ENCODE peak calls at places on chromosomes 16 and 17, in seven cellular contexts. One of them, this sample, is unnamed.

GRCh38 chr17:29054835-29055234 is 11.9 kb downstream of the PIPOX start:
- DNase-seq in transverse colon: no peak
- DNase-seq in IMR-90: no peak
- DNase-seq in brain microvascular endothelial cell: no peak
- DNase-seq in nephron progenitor cell: peak; percentile 70
- DNase-seq in choroid plexus epithelial cell: no peak
- DNase-seq in cardiac fibroblast: no peak
- DNase-seq in this sample: no peak

GRCh38 chr16:27320261-27321012 is 6.7 kb downstream of the IL4R start:
- DNase-seq in transverse colon: no peak
- DNase-seq in IMR-90: no peak
- DNase-seq in brain microvascular endothelial cell: no peak
- DNase-seq in nephron progenitor cell: no peak
- DNase-seq in choroid plexus epithelial cell: no peak
- DNase-seq in cardiac fibroblast: no peak
- DNase-seq in this sample: no peak

GRCh38 chr17:7835818-7836595 is 2.0 kb downstream of the KDM6B start:
- DNase-seq in transverse colon: peak; percentile 81
- DNase-seq in IMR-90: peak; percentile 58
- DNase-seq in brain microvascular endothelial cell: peak; percentile 36
- DNase-seq in nephron progenitor cell: peak; percentile 69
- DNase-seq in choroid plexus epithelial cell: peak; percentile 69
- DNase-seq in cardiac fibroblast: peak; percentile 59
- DNase-seq in this sample: no peak

GRCh38 chr16:47727131-47727530 is 266.0 kb downstream of the PHKB start:
- DNase-seq in transverse colon: no peak
- DNase-seq in IMR-90: no peak
- DNase-seq in brain microvascular endothelial cell: no peak
- DNase-seq in nephron progenitor cell: no peak
- DNase-seq in choroid plexus epithelial cell: no peak
- DNase-seq in cardiac fibroblast: no peak
- DNase-seq in this sample: no peak

GRCh38 chr17:67376892-67377726 is at the start of gene PITPNC1:
- DNase-seq in transverse colon: peak; percentile 87
- DNase-seq in IMR-90: peak; percentile 86
- DNase-seq in brain microvascular endothelial cell: peak; percentile 79
- DNase-seq in nephron progenitor cell: peak; percentile 88
- DNase-seq in choroid plexus epithelial cell: peak; percentile 86
- DNase-seq in cardiac fibroblast: peak; percentile 88
- DNase-seq in this sample: no peak

GRCh38 chr16:30017277-30017656 is 5.7 kb upstream of the C16orf92 start:
- DNase-seq in transverse colon: no peak
- DNase-seq in IMR-90: no peak
- DNase-seq in brain microvascular endothelial cell: no peak
- DNase-seq in nephron progenitor cell: no peak
- DNase-seq in choroid plexus epithelial cell: no peak
- DNase-seq in cardiac fibroblast: no peak
- DNase-seq in this sample: no peak

GRCh38 chr17:9402590-9403199 is 172.9 kb downstream of the STX8 start:
- DNase-seq in transverse colon: peak; percentile 25
- DNase-seq in IMR-90: peak; percentile 23
- DNase-seq in brain microvascular endothelial cell: peak; percentile 25
- DNase-seq in nephron progenitor cell: peak; percentile 26
- DNase-seq in choroid plexus epithelial cell: peak; percentile 63
- DNase-seq in cardiac fibroblast: peak; percentile 62
- DNase-seq in this sample: no peak

GRCh38 chr17:4509402-4509801 is 10.7 kb downstream of the SPNS2 start:
- DNase-seq in transverse colon: no peak
- DNase-seq in IMR-90: no peak
- DNase-seq in brain microvascular endothelial cell: no peak
- DNase-seq in nephron progenitor cell: no peak
- DNase-seq in choroid plexus epithelial cell: peak; percentile 58
- DNase-seq in cardiac fibroblast: no peak
- DNase-seq in this sample: no peak

GRCh38 chr17:44004761-44005526 is 522 bp downstream of the NAGS start:
- DNase-seq in transverse colon: peak; percentile 49
- DNase-seq in IMR-90: no peak
- DNase-seq in brain microvascular endothelial cell: no peak
- DNase-seq in nephron progenitor cell: peak; percentile 42
- DNase-seq in choroid plexus epithelial cell: no peak
- DNase-seq in cardiac fibroblast: no peak
- DNase-seq in this sample: no peak

GRCh38 chr17:32266389-32267269 is 997 bp downstream of the RHBDL3 start:
- DNase-seq in transverse colon: no peak
- DNase-seq in IMR-90: no peak
- DNase-seq in brain microvascular endothelial cell: no peak
- DNase-seq in nephron progenitor cell: peak; percentile 79
- DNase-seq in choroid plexus epithelial cell: no peak
- DNase-seq in cardiac fibroblast: no peak
- DNase-seq in this sample: no peak

GRCh38 chr17:82780195-82780594 is 28.3 kb downstream of the TBCD start:
- DNase-seq in transverse colon: no peak
- DNase-seq in IMR-90: no peak
- DNase-seq in brain microvascular endothelial cell: peak; percentile 44
- DNase-seq in nephron progenitor cell: no peak
- DNase-seq in choroid plexus epithelial cell: no peak
- DNase-seq in cardiac fibroblast: no peak
- DNase-seq in this sample: no peak

GRCh38 chr16:2037115-2037514 is 10.4 kb downstream of the NHERF2 start:
- DNase-seq in transverse colon: no peak
- DNase-seq in IMR-90: no peak
- DNase-seq in brain microvascular endothelial cell: no peak
- DNase-seq in nephron progenitor cell: no peak
- DNase-seq in choroid plexus epithelial cell: no peak
- DNase-seq in cardiac fibroblast: no peak
- DNase-seq in this sample: no peak

GRCh38 chr17:67125924-67126323 is 81.6 kb downstream of the CACNG1 start:
- DNase-seq in transverse colon: no peak
- DNase-seq in IMR-90: no peak
- DNase-seq in brain microvascular endothelial cell: no peak
- DNase-seq in nephron progenitor cell: no peak
- DNase-seq in choroid plexus epithelial cell: no peak
- DNase-seq in cardiac fibroblast: no peak
- DNase-seq in this sample: no peak

GRCh38 chr17:55440391-55440790 is 18.8 kb upstream of the MMD start:
- DNase-seq in transverse colon: no peak
- DNase-seq in IMR-90: no peak
- DNase-seq in brain microvascular endothelial cell: no peak
- DNase-seq in nephron progenitor cell: no peak
- DNase-seq in choroid plexus epithelial cell: no peak
- DNase-seq in cardiac fibroblast: peak; percentile 20
- DNase-seq in this sample: no peak

GRCh38 chr16:89202422-89203215 is 2.3 kb upstream of the SLC22A31 start:
- DNase-seq in transverse colon: no peak
- DNase-seq in IMR-90: no peak
- DNase-seq in brain microvascular endothelial cell: no peak
- DNase-seq in nephron progenitor cell: no peak
- DNase-seq in choroid plexus epithelial cell: no peak
- DNase-seq in cardiac fibroblast: no peak
- DNase-seq in this sample: no peak

GRCh38 chr17:70668938-70669778 is 499.8 kb downstream of the KCNJ2 start:
- DNase-seq in transverse colon: no peak
- DNase-seq in IMR-90: no peak
- DNase-seq in brain microvascular endothelial cell: no peak
- DNase-seq in nephron progenitor cell: no peak
- DNase-seq in choroid plexus epithelial cell: no peak
- DNase-seq in cardiac fibroblast: no peak
- DNase-seq in this sample: no peak

GRCh38 chr17:44354582-44355309 is 8.9 kb downstream of the FAM171A2 start:
- DNase-seq in transverse colon: peak; percentile 69
- DNase-seq in IMR-90: no peak
- DNase-seq in brain microvascular endothelial cell: no peak
- DNase-seq in nephron progenitor cell: peak; percentile 93
- DNase-seq in choroid plexus epithelial cell: no peak
- DNase-seq in cardiac fibroblast: no peak
- DNase-seq in this sample: no peak

GRCh38 chr17:61399131-61400057 is at the start of gene TBX2:
- DNase-seq in transverse colon: peak; percentile 55
- DNase-seq in IMR-90: peak; percentile 96
- DNase-seq in brain microvascular endothelial cell: peak; percentile 96
- DNase-seq in nephron progenitor cell: peak; percentile 69
- DNase-seq in choroid plexus epithelial cell: peak; percentile 91
- DNase-seq in cardiac fibroblast: peak; percentile 95
- DNase-seq in this sample: no peak

GRCh38 chr17:13209091-13209490 is 191.3 kb upstream of the ELAC2 start:
- DNase-seq in transverse colon: no peak
- DNase-seq in IMR-90: no peak
- DNase-seq in brain microvascular endothelial cell: no peak
- DNase-seq in nephron progenitor cell: no peak
- DNase-seq in choroid plexus epithelial cell: peak; percentile 27
- DNase-seq in cardiac fibroblast: peak; percentile 48
- DNase-seq in this sample: no peak

GRCh38 chr16:55703003-55704001 is 47.5 kb downstream of the SLC6A2 start:
- DNase-seq in transverse colon: no peak
- DNase-seq in IMR-90: peak; percentile 68
- DNase-seq in brain microvascular endothelial cell: peak; percentile 60
- DNase-seq in nephron progenitor cell: peak; percentile 19
- DNase-seq in choroid plexus epithelial cell: peak; percentile 84
- DNase-seq in cardiac fibroblast: peak; percentile 83
- DNase-seq in this sample: peak; percentile 13

GRCh38 chr16:83923581-83924365 is 24.9 kb downstream of the MLYCD start:
- DNase-seq in transverse colon: no peak
- DNase-seq in IMR-90: no peak
- DNase-seq in brain microvascular endothelial cell: no peak
- DNase-seq in nephron progenitor cell: no peak
- DNase-seq in choroid plexus epithelial cell: no peak
- DNase-seq in cardiac fibroblast: no peak
- DNase-seq in this sample: no peak

DNA sequence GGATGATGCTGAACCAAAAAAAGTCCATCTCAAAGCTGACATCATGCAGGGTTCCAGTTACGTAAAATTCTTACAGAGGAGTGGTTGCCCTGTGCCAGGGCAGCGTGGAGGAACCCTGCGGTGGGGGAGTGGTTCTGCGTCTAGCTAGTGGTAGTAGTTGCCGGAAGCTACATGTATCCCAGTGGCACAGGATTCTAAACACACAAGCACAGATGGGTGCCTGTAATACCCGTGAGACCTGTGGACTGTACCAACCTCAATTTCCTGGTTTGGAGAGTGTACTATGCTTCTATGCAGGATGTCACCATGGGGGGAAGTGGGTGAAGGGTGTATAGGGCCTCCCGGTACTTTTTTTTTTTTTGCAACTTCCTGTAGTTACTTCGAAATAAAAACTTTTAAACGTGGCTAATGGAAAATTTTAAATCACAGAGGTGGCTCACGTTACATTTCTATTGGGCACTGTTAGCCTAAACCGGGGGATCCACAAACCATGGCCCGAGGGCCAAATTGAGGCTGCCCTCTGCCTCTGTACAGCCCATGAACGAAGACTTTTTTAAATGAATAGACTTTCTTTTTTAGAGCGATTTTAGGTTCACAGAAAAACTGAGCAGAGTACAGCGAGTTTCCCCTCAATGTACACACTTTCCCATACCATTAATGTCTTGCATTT is 38.5 kb downstream of the TBC1D16 start:
- DNase-seq in transverse colon: no peak
- DNase-seq in IMR-90: no peak
- DNase-seq in brain microvascular endothelial cell: no peak
- DNase-seq in nephron progenitor cell: no peak
- DNase-seq in choroid plexus epithelial cell: peak; percentile 52
- DNase-seq in cardiac fibroblast: no peak
- DNase-seq in this sample: no peak
- TF ChIP-seq CTCF in transverse colon: no peak
- TF ChIP-seq CTCF in IMR-90: no peak
- TF ChIP-seq CTCF in brain microvascular endothelial cell: no peak
- TF ChIP-seq CTCF in nephron progenitor cell: no peak
- TF ChIP-seq CTCF in choroid plexus epithelial cell: no peak
- TF ChIP-seq CTCF in cardiac fibroblast: no peak
- TF ChIP-seq CTCF in this sample: no peak

DNA sequence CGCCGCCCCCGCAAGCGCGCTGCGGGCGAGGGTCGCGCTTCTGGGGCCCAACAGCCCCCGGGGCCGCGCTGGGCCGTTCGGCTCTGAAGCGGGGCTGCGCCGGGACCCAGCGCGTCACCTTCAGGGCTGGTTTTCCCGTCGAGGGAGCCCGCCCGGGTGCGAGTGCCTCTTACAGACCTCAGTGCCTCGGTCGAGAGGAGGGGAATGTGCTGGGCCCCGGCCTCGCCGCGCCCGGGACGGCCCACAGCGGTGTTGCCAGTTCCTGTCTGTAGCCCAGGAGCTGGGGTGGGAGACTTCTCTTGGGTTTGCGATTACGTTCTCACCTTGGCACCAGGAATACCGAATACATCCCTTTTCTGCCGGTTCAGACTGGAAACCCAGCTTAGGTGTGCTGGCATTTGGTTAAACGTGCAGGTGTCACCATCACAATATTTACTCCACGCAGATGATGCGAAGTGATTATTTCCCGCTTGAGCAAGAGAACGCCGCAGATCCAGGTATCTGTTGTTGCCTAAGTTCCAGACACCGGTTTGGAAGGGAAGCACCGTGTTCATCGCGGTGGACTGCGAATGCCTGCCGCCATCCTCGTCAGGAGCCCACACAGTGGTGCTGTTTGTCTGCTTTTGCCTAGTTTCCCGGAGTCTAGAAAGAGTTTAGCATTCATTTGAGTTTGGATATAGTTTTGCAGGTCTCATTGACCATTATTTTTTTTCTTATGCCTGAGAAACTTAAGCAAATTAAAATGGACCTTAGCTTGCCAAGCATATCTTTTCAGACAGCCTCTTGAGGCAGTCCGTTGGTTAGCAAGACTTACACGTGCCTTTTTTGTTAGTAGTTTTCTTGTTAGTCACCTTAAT is 915 bp downstream of the MAP1LC3B start:
- DNase-seq in transverse colon: peak; percentile 64
- DNase-seq in IMR-90: peak; percentile 47
- DNase-seq in brain microvascular endothelial cell: no peak
- DNase-seq in nephron progenitor cell: peak; percentile 61
- DNase-seq in choroid plexus epithelial cell: peak; percentile 53
- DNase-seq in cardiac fibroblast: peak; percentile 55
- DNase-seq in this sample: no peak
- TF ChIP-seq CTCF in transverse colon: peak; percentile 4
- TF ChIP-seq CTCF in IMR-90: peak; percentile 49
- TF ChIP-seq CTCF in brain microvascular endothelial cell: peak; percentile 49
- TF ChIP-seq CTCF in nephron progenitor cell: no peak
- TF ChIP-seq CTCF in choroid plexus epithelial cell: peak; percentile 53
- TF ChIP-seq CTCF in cardiac fibroblast: peak; percentile 23
- TF ChIP-seq CTCF in this sample: no peak

DNA sequence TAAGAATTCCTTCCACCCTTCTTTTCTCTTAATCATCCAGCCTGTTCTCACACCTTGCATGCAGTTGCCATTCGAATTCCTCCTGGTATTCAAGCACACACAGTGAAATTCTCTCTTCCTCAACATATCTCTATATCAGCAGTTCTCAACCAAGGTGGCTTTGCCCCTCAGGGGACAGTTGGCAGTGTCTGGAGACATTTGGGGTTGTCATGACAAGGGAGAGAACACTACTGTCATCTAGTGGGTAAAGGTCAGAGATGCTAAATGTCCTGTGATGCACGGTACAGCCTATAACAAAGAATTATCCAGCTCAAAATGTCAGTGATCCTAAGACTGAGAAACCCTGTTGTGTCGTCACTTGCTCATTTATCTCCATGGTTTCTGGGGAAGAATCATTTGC is 94.8 kb upstream of the CPHXL start:
- DNase-seq in transverse colon: no peak
- DNase-seq in IMR-90: no peak
- DNase-seq in brain microvascular endothelial cell: no peak
- DNase-seq in nephron progenitor cell: no peak
- DNase-seq in choroid plexus epithelial cell: no peak
- DNase-seq in cardiac fibroblast: no peak
- DNase-seq in this sample: no peak
- TF ChIP-seq CTCF in transverse colon: no peak
- TF ChIP-seq CTCF in IMR-90: no peak
- TF ChIP-seq CTCF in brain microvascular endothelial cell: no peak
- TF ChIP-seq CTCF in nephron progenitor cell: no peak
- TF ChIP-seq CTCF in choroid plexus epithelial cell: no peak
- TF ChIP-seq CTCF in cardiac fibroblast: no peak
- TF ChIP-seq CTCF in this sample: peak; percentile 4

GRCh38 chr17:47622179-47622549 is 27.6 kb upstream of the KPNB1 start:
- DNase-seq in transverse colon: no peak
- DNase-seq in IMR-90: no peak
- DNase-seq in brain microvascular endothelial cell: peak; percentile 1
- DNase-seq in nephron progenitor cell: no peak
- DNase-seq in choroid plexus epithelial cell: peak; percentile 30
- DNase-seq in cardiac fibroblast: no peak
- DNase-seq in this sample: no peak
- TF ChIP-seq CTCF in transverse colon: no peak
- TF ChIP-seq CTCF in IMR-90: no peak
- TF ChIP-seq CTCF in brain microvascular endothelial cell: no peak
- TF ChIP-seq CTCF in nephron progenitor cell: no peak
- TF ChIP-seq CTCF in choroid plexus epithelial cell: no peak
- TF ChIP-seq CTCF in cardiac fibroblast: no peak
- TF ChIP-seq CTCF in this sample: no peak